ENCODE peak calls at places on chromosomes 2 and 18, in four cellular contexts. F, B, X and T are unnamed samples.

GRCh38 chr2:152743004-152743403 is 24.6 kb downstream of the ARL6IP6 start:
- DNase-seq in F (peak; percentile 46), B (peak; percentile 16), X (peak; percentile 8), T (peak; percentile 33)

GRCh38 chr2:23399674-23400261 is 14.8 kb downstream of the KLHL29 start:
- DNase-seq in F (no peak), B (no peak), X (no peak), T (no peak)

GRCh38 chr2:26081601-26082000 is 47.7 kb downstream of the RAB10 start:
- DNase-seq in F (no peak), B (no peak), X (no peak), T (no peak)

GRCh38 chr2:145760781-145761649 is 1241.1 kb upstream of the ZEB2 start:
- DNase-seq in F (peak; percentile 96), B (no peak), X (no peak), T (no peak)

GRCh38 chr2:16745466-16745865 is 79.8 kb upstream of the CYRIA start:
- DNase-seq in F (no peak), B (no peak), X (no peak), T (no peak)

GRCh38 chr2:223578846-223579245 is 23.3 kb downstream of the SCG2 start:
- DNase-seq in F (no peak), B (no peak), X (no peak), T (no peak)

GRCh38 chr2:151078889-151079288 is 182.8 kb downstream of the RBM43 start:
- DNase-seq in F (no peak), B (no peak), X (no peak), T (no peak)

GRCh38 chr18:27366151-27366550 is 181.0 kb upstream of the CHST9 start:
- DNase-seq in F (no peak), B (no peak), X (no peak), T (no peak)

GRCh38 chr2:26619096-26619495 is 22.1 kb downstream of the CIB4 start:
- DNase-seq in F (no peak), B (peak; percentile 25), X (no peak), T (no peak)

GRCh38 chr18:12287684-12288405 is 20.2 kb upstream of the TUBB6 start:
- DNase-seq in F (peak; percentile 23), B (peak; percentile 55), X (peak; percentile 54), T (peak; percentile 78)

GRCh38 chr2:13758412-13758811 is 874.1 kb upstream of the LRATD1 start:
- DNase-seq in F (no peak), B (no peak), X (no peak), T (no peak)

GRCh38 chr2:23404426-23404825 is 19.4 kb downstream of the KLHL29 start:
- DNase-seq in F (peak; percentile 24), B (peak; percentile 84), X (no peak), T (no peak)

GRCh38 chr2:207264310-207264709 is 98.6 kb upstream of the KLF7 start:
- DNase-seq in F (no peak), B (no peak), X (no peak), T (no peak)

GRCh38 chr2:10499275-10499907 is 51.3 kb upstream of the ODC1 start:
- DNase-seq in F (no peak), B (no peak), X (no peak), T (peak; percentile 29)

GRCh38 chr18:29184654-29185053 is 1007.7 kb upstream of the CDH2 start:
- DNase-seq in F (no peak), B (no peak), X (no peak), T (no peak)

GRCh38 chr2:64114063-64114911 is 29.9 kb downstream of the PELI1 start:
- DNase-seq in F (no peak), B (no peak), X (no peak), T (no peak)

GRCh38 chr2:225660262-225661091 is 261.0 kb downstream of the NYAP2 start:
- DNase-seq in F (peak; percentile 53), B (peak; percentile 58), X (peak; percentile 50), T (peak; percentile 56)

GRCh38 chr2:216644846-216645635 is 11.8 kb downstream of the IGFBP2 start:
- DNase-seq in F (no peak), B (no peak), X (no peak), T (no peak)

GRCh38 chr2:65782996-65783650 is 350.7 kb upstream of the SPRED2 start:
- DNase-seq in F (no peak), B (no peak), X (no peak), T (no peak)

GRCh38 chr18:48826271-48826670 is 124.5 kb downstream of the SMAD7 start:
- DNase-seq in F (no peak), B (no peak), X (no peak), T (no peak)

DNA sequence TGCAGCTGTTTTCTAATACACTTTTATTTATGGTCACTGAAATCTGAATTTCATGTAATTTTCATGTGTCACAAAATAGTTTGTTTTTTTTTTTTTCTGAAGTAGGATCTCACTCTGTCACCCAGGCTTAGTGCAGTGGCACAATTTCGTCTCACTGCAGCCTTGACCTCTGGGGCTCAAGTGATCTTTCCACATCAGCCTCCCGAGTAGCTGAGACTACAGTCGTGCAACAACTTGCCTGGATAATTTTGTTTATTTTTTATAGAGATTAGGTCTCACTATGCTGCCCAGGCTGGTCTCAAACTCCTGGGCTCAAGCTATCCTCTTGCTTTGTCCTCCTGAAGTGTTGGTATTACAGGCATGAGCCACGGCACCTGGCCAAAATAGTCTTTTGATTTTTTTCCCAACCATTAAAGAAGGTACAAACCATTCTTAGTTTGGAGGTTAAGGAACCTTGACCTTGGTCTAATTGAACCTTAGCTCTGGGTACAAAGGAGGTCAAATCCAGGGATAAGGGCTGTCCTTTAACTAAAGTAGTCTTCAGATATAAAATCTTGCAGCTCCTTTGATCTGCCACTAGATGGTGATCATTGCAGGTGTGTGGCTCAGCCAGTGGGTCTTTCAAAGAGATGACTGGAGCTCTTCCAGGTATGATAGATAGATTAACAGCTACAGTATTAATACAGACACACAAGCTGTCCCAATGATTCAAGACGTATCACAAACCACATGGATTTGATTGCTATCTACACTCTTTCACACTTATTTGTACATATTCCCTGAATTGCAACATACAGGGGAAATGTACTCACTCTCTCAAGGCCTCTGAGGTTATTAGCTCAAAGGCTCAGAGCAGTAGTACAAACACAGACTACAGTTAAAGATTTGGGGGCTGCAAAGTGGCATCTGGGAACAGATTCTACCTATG is 4.7 kb upstream of the KRCC1 start:
- DNase-seq in F (peak; percentile 60), B (peak; percentile 71), X (peak; percentile 32), T (peak; percentile 63)
- TF ChIP-seq ELF1 in F (no peak), B (no peak), X (no peak), T (no peak)

GRCh38 chr2:168211664-168212163 is 35.7 kb downstream of the STK39 start:
- DNase-seq in F (no peak), B (no peak), X (no peak), T (no peak)

GRCh38 chr2:168212167-168212566 is 35.2 kb downstream of the STK39 start:
- DNase-seq in F (no peak), B (no peak), X (no peak), T (no peak)

GRCh38 chr2:168210216-168210897 is 37.0 kb downstream of the STK39 start:
- DNase-seq in F (no peak), B (no peak), X (no peak), T (no peak)

GRCh38 chr2:168210898-168211570 is 36.4 kb downstream of the STK39 start:
- DNase-seq in F (peak; percentile 88), B (no peak), X (peak; percentile 94), T (no peak)

DNA sequence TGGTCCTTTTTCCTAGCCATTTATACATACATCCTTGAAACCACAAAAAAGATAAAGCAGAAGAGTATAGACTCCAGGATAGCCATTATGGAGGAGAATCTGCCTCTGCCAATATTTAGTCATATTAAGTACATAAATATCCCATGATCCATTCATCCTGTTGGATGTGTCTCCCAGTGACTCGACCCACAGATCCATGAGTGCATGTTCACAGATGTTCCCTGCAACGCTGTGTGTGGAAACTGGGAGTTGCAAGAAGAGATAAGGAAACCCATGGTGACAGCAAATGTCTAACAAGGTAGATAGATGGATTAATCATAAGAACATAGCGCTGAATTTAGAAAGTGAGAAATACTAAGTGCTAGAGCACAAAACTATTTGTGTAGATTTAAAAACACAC is 34.5 kb downstream of the STK39 start:
- DNase-seq in F (no peak), B (no peak), X (no peak), T (no peak)
- TF ChIP-seq ELF1 in F (no peak), B (no peak), X (no peak), T (no peak)

GRCh38 chr2:119574108-119574815 is 30.0 kb downstream of the CFAP221 start:
- DNase-seq in F (no peak), B (no peak), X (no peak), T (no peak)
- TF ChIP-seq ELF1 in F (no peak), B (no peak), X (no peak), T (no peak)

GRCh38 chr2:102337012-102337411 is 18.6 kb upstream of the IL18R1 start:
- DNase-seq in F (no peak), B (no peak), X (no peak), T (no peak)
- TF ChIP-seq ELF1 in F (no peak), B (no peak), X (no peak), T (no peak)

GRCh38 chr2:104844813-104845551 is 8.9 kb upstream of the POU3F3 start:
- DNase-seq in F (no peak), B (peak; percentile 71), X (no peak), T (peak; percentile 3)

GRCh38 chr2:104846955-104847820 is 6.7 kb upstream of the POU3F3 start:
- DNase-seq in F (no peak), B (no peak), X (no peak), T (no peak)

GRCh38 chr2:104847821-104848160 is 6.1 kb upstream of the POU3F3 start:
- DNase-seq in F (no peak), B (no peak), X (no peak), T (no peak)

GRCh38 chr2:104846182-104846954 is 7.5 kb upstream of the POU3F3 start:
- DNase-seq in F (no peak), B (no peak), X (no peak), T (no peak)

GRCh38 chr2:104845552-104845931 is 8.4 kb upstream of the POU3F3 start:
- DNase-seq in F (no peak), B (no peak), X (no peak), T (no peak)
- TF ChIP-seq ELF1 in F (no peak), B (no peak), X (no peak), T (no peak)

GRCh38 chr2:44787663-44788062 is 153.8 kb upstream of the SIX3 start:
- DNase-seq in F (no peak), B (no peak), X (no peak), T (no peak)
- TF ChIP-seq ELF1 in F (no peak), B (no peak), X (no peak), T (no peak)